ENCODE peak calls at places on chromosomes 7 and 10, in seven cellular contexts. M is A549; S is AG09309; R is CD8-positive, alpha-beta T cell; A is heart right ventricle; V is right lobe of liver; P is fibroblast of lung. H is an unnamed sample.

GRCh38 chr7:53101026-53101425 is 65.6 kb downstream of the POM121L12 start:
- DNase-seq in M (no peak), S (no peak), R (no peak), A (no peak), V (no peak), P (no peak), H (no peak)

GRCh38 chr7:19560111-19560883 is 148.5 kb downstream of the POLR1F start:
- DNase-seq in M (no peak), S (peak), R (no peak), A (no peak), V (no peak), P (peak), H (no peak)

GRCh38 chr10:106609867-106610266 is 554.6 kb downstream of the SORCS1 start:
- DNase-seq in M (no peak), S (no peak), R (no peak), A (no peak), V (no peak), P (no peak), H (no peak)

GRCh38 chr10:14661818-14662217 is 112.9 kb downstream of the FAM107B start:
- DNase-seq in M (no peak), S (no peak), R (no peak), A (no peak), V (no peak), P (no peak), H (no peak)

GRCh38 chr10:133438711-133439273 is 14.4 kb upstream of the SPRN start:
- DNase-seq in M (no peak), S (no peak), R (no peak), A (no peak), V (no peak), P (no peak), H (no peak)

GRCh38 chr7:101824440-101824839 is 7.0 kb downstream of the CUX1 start:
- DNase-seq in M (no peak), S (no peak), R (no peak), A (no peak), V (peak), P (no peak), H (no peak)

GRCh38 chr7:102122026-102122425 is 164.6 kb upstream of the SH2B2 start:
- DNase-seq in M (peak), S (no peak), R (no peak), A (no peak), V (no peak), P (peak), H (no peak)

GRCh38 chr10:78316451-78316931 is 282.8 kb downstream of the RPS24 start:
- DNase-seq in M (no peak), S (peak), R (no peak), A (peak), V (peak), P (peak), H (no peak)

GRCh38 chr7:158950914-158951635 is 94.7 kb downstream of the DYNC2I1 start:
- DNase-seq in M (no peak), S (no peak), R (no peak), A (no peak), V (no peak), P (no peak), H (no peak)

GRCh38 chr10:33252794-33253203 is 81.7 kb downstream of the NRP1 start:
- DNase-seq in M (peak), S (peak), R (no peak), A (no peak), V (no peak), P (peak), H (no peak)

GRCh38 chr7:74013539-74014272 is 14.3 kb upstream of the ELN start:
- DNase-seq in M (no peak), S (no peak), R (no peak), A (peak), V (no peak), P (no peak), H (no peak)

GRCh38 chr10:50396491-50397311 is 145.4 kb upstream of the ASAH2 start:
- DNase-seq in M (no peak), S (no peak), R (no peak), A (no peak), V (no peak), P (peak), H (no peak)

GRCh38 chr7:157762824-157763223 is 426.0 kb downstream of the DNAJB6 start:
- DNase-seq in M (no peak), S (no peak), R (no peak), A (no peak), V (no peak), P (no peak), H (no peak)

GRCh38 chr10:50382576-50383023 is 131.3 kb upstream of the ASAH2 start:
- DNase-seq in M (no peak), S (no peak), R (no peak), A (no peak), V (no peak), P (no peak), H (no peak)

GRCh38 chr7:116575853-116576252 is 51.0 kb downstream of the CAV1 start:
- DNase-seq in M (no peak), S (no peak), R (no peak), A (no peak), V (no peak), P (no peak), H (no peak)

GRCh38 chr10:100730739-100731602 is 14.4 kb upstream of the PAX2 start:
- DNase-seq in M (peak), S (no peak), R (peak), A (no peak), V (no peak), P (peak), H (no peak)

GRCh38 chr10:14385591-14386201 is 55.0 kb upstream of the FRMD4A start:
- DNase-seq in M (no peak), S (no peak), R (no peak), A (no peak), V (no peak), P (no peak), H (no peak)

GRCh38 chr10:123009105-123009805 is 449 bp downstream of the ACADSB start:
- DNase-seq in M (peak), S (no peak), R (peak), A (peak), V (peak), P (peak), H (peak)

GRCh38 chr7:101740981-101741725 is 76.3 kb upstream of the CUX1 start:
- DNase-seq in M (no peak), S (no peak), R (no peak), A (no peak), V (no peak), P (no peak), H (no peak)

GRCh38 chr10:12073526-12073925 is 4.8 kb downstream of the DHTKD1 start:
- DNase-seq in M (no peak), S (no peak), R (no peak), A (no peak), V (no peak), P (no peak), H (no peak)

GRCh38 chr7:101882595-101883564 is 65.5 kb downstream of the CUX1 start:
- DNase-seq in M (peak), S (peak), R (no peak), A (peak), V (peak), P (peak), H (peak)

GRCh38 chr10:75765705-75766104 is 334.3 kb downstream of the LRMDA start:
- DNase-seq in M (no peak), S (no peak), R (no peak), A (no peak), V (no peak), P (no peak), H (no peak)

GRCh38 chr7:22082553-22082885 is 136.8 kb upstream of the CDCA7L start:
- DNase-seq in M (no peak), S (no peak), R (no peak), A (no peak), V (no peak), P (no peak), H (no peak)

GRCh38 chr10:128060341-128060851 is 65.8 kb downstream of the MKI67 start:
- DNase-seq in M (no peak), S (no peak), R (no peak), A (no peak), V (no peak), P (no peak), H (no peak)

GRCh38 chr7:50926049-50926448 is 143.4 kb upstream of the GRB10 start:
- DNase-seq in M (no peak), S (no peak), R (no peak), A (no peak), V (no peak), P (no peak), H (no peak)

GRCh38 chr7:111049971-111050680 is 40.8 kb upstream of the LRRN3 start:
- DNase-seq in M (no peak), S (no peak), R (no peak), A (no peak), V (no peak), P (no peak), H (no peak)

GRCh38 chr10:14487511-14487909 is 156.8 kb upstream of the FRMD4A start:
- DNase-seq in M (no peak), S (no peak), R (no peak), A (no peak), V (no peak), P (peak), H (no peak)

GRCh38 chr10:108303149-108303548 is 1138.6 kb upstream of the SORCS1 start:
- DNase-seq in M (no peak), S (no peak), R (no peak), A (no peak), V (no peak), P (peak), H (no peak)

GRCh38 chr10:6612371-6612770 is 32.3 kb upstream of the PRKCQ start:
- DNase-seq in M (no peak), S (no peak), R (no peak), A (no peak), V (no peak), P (no peak), H (no peak)

GRCh38 chr10:66680886-66681285 is 244.9 kb upstream of the LRRTM3 start:
- DNase-seq in M (no peak), S (no peak), R (no peak), A (no peak), V (no peak), P (peak), H (no peak)

GRCh38 chr10:50369931-50370330 is 118.6 kb upstream of the ASAH2 start:
- DNase-seq in M (no peak), S (no peak), R (no peak), A (no peak), V (no peak), P (peak), H (no peak)

GRCh38 chr7:27101188-27101905 is 1.1 kb downstream of the HOXA2 start:
- DNase-seq in M (no peak), S (no peak), R (no peak), A (no peak), V (no peak), P (peak), H (no peak)

GRCh38 chr7:137342751-137343482 is 616 bp downstream of the PTN start:
- DNase-seq in M (no peak), S (no peak), R (no peak), A (no peak), V (no peak), P (peak), H (no peak)

GRCh38 chr7:103540986-103541385 is 95.0 kb upstream of the SLC26A5 start:
- DNase-seq in M (no peak), S (no peak), R (no peak), A (peak), V (peak), P (peak), H (no peak)

GRCh38 chr10:77301305-77301730 is 336.3 kb downstream of the KCNMA1 start:
- DNase-seq in M (peak), S (peak), R (no peak), A (no peak), V (no peak), P (peak), H (no peak)

GRCh38 chr10:89471110-89471814 is 56.9 kb downstream of the IFIT5 start:
- DNase-seq in M (no peak), S (no peak), R (no peak), A (no peak), V (no peak), P (no peak), H (no peak)

GRCh38 chr7:94654764-94655561 is 970 bp downstream of the SGCE start:
- DNase-seq in M (no peak), S (no peak), R (no peak), A (no peak), V (no peak), P (peak), H (no peak)

GRCh38 chr7:150556521-150557138 is 10.6 kb upstream of the GIMAP4 start:
- DNase-seq in M (no peak), S (no peak), R (no peak), A (no peak), V (no peak), P (no peak), H (no peak)

GRCh38 chr10:71255817-71256660 is 43.7 kb downstream of the UNC5B start:
- DNase-seq in M (no peak), S (no peak), R (no peak), A (peak), V (no peak), P (peak), H (no peak)

GRCh38 chr10:43390791-43391190 is 18.2 kb downstream of the HNRNPF start:
- DNase-seq in M (no peak), S (no peak), R (no peak), A (no peak), V (no peak), P (peak), H (no peak)
- TF ChIP-seq CTCF in M (peak), S (peak), R (peak), A (peak), V (peak), P (peak), H (peak)

GRCh38 chr10:132328738-132329137 is 3.3 kb upstream of the LRRC27 start:
- DNase-seq in M (no peak), S (no peak), R (no peak), A (peak), V (no peak), P (no peak), H (no peak)

GRCh38 chr10:132328130-132328529 is 3.9 kb upstream of the LRRC27 start:
- DNase-seq in M (no peak), S (no peak), R (no peak), A (no peak), V (no peak), P (no peak), H (no peak)

GRCh38 chr10:132330486-132330833 is 1.5 kb upstream of the LRRC27 start:
- DNase-seq in M (no peak), S (no peak), R (no peak), A (no peak), V (no peak), P (no peak), H (no peak)

GRCh38 chr10:132331259-132331955 is 586 bp upstream of the LRRC27 start:
- DNase-seq in M (peak), S (no peak), R (no peak), A (no peak), V (no peak), P (no peak), H (no peak)

GRCh38 chr10:132329565-132330485 is 2.2 kb upstream of the LRRC27 start:
- DNase-seq in M (peak), S (peak), R (peak), A (no peak), V (no peak), P (peak), H (no peak)
- H3K4me3 ChIP-seq in M (peak), S (peak), R (peak), A (peak), V (peak), P (peak), H (peak)

GRCh38 chr7:85001493-85002345 is 185.1 kb downstream of the SEMA3D start:
- DNase-seq in M (no peak), S (no peak), R (no peak), A (no peak), V (no peak), P (no peak), H (no peak)

GRCh38 chr7:85000973-85001372 is 185.9 kb downstream of the SEMA3D start:
- DNase-seq in M (no peak), S (no peak), R (no peak), A (no peak), V (no peak), P (no peak), H (no peak)

GRCh38 chr7:84999450-84999849 is 187.4 kb downstream of the SEMA3D start:
- DNase-seq in M (no peak), S (no peak), R (no peak), A (no peak), V (no peak), P (no peak), H (no peak)

GRCh38 chr7:84997626-84998025 is 189.2 kb downstream of the SEMA3D start:
- DNase-seq in M (no peak), S (no peak), R (no peak), A (no peak), V (no peak), P (no peak), H (no peak)

GRCh38 chr7:84998665-84999064 is 188.2 kb downstream of the SEMA3D start:
- DNase-seq in M (no peak), S (no peak), R (no peak), A (no peak), V (no peak), P (no peak), H (no peak)
- TF ChIP-seq CTCF in M (no peak), S (no peak), R (no peak), A (no peak), V (no peak), P (no peak), H (no peak)

GRCh38 chr7:774161-775109 is 47.4 kb upstream of the PRKAR1B start:
- DNase-seq in M (peak), S (no peak), R (peak), A (peak), V (no peak), P (peak), H (peak)

GRCh38 chr7:772005-772294 is 44.9 kb upstream of the PRKAR1B start:
- DNase-seq in M (no peak), S (no peak), R (no peak), A (no peak), V (no peak), P (no peak), H (no peak)

GRCh38 chr7:772392-772791 is 45.3 kb upstream of the PRKAR1B start:
- DNase-seq in M (no peak), S (no peak), R (no peak), A (no peak), V (no peak), P (no peak), H (no peak)

GRCh38 chr7:772861-773621 is 46.0 kb upstream of the PRKAR1B start:
- DNase-seq in M (no peak), S (no peak), R (no peak), A (no peak), V (no peak), P (no peak), H (no peak)

GRCh38 chr7:773622-773915 is 46.5 kb upstream of the PRKAR1B start:
- DNase-seq in M (no peak), S (no peak), R (no peak), A (no peak), V (no peak), P (no peak), H (no peak)
- H3K4me3 ChIP-seq in M (no peak), S (no peak), R (no peak), A (no peak), V (no peak), P (no peak), H (no peak)

GRCh38 chr7:113768256-113768847 is 150.5 kb downstream of the PPP1R3A start:
- DNase-seq in M (no peak), S (no peak), R (no peak), A (no peak), V (no peak), P (peak), H (no peak)

GRCh38 chr7:113775401-113775800 is 143.4 kb downstream of the PPP1R3A start:
- DNase-seq in M (no peak), S (no peak), R (no peak), A (no peak), V (no peak), P (peak), H (no peak)

GRCh38 chr7:113770146-113770738 is 148.6 kb downstream of the PPP1R3A start:
- DNase-seq in M (no peak), S (no peak), R (no peak), A (no peak), V (no peak), P (no peak), H (no peak)

GRCh38 chr7:113775804-113776203 is 143.0 kb downstream of the PPP1R3A start:
- DNase-seq in M (no peak), S (no peak), R (no peak), A (no peak), V (no peak), P (no peak), H (no peak)

DNA sequence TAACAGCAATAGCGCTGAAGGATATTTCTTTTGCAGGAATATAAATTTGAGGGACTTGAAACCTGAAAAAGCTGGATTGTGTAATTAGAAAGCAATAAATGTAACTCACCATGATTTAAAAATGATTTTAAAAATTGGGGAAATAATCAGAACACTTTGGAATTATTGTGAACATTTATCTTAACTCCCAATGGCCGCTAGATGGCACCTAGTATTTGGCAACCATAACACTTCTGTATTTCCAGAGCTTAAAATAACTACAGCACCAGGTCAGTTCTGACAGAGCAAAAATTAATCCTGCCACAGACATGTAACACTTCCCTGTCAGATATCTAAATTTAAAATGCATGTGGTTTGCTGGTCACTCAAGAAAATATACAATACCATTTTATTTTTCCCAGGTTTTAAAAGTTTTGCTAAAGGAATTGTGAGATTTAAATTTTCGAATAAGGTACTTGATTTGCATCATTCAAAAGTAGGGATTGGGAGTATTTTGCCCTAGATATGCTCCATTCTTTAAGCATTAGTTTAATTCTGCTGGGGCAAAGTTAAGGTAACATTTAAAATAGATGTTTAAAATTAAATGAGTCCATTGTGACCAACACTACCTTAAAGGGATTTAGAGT is 144.5 kb downstream of the PPP1R3A start:
- DNase-seq in M (peak), S (peak), R (no peak), A (no peak), V (no peak), P (peak), H (no peak)
- TF ChIP-seq CTCF in M (peak), S (peak), R (no peak), A (peak), V (peak), P (peak), H (peak)

DNA sequence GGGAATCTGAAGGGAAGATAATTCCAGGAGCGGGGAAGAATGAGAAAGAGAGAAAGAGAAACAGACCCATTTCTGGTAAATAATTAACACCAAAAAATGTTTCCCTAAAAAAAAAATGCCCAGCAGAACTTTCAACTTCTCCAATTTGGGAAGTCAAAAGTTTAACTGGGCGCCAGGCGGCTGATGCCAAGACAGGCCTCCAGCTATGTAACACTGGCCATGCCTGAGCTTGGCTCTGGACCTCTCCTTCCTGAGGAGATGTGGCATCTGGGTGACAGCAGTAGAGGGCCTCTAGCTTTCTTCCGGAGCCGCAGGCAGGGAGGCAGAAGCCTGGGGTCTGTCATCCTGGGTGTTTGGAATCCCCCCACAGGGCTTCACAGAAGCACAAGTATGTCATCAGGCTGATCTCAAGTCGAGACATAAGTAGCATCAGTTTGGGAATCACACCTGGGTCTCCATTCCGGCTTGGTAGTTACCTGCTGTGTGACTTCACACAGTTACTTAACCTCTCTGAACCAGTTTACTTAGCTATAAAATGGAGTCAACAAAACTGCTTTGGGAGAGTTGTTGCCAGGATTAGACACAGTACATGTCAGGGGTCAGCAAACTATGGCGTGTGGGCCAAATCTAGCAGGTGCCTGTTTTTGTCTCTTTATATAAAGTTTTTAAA is 50.5 kb upstream of the TCF7L2 start:
- DNase-seq in M (no peak), S (no peak), R (no peak), A (no peak), V (peak), P (no peak), H (no peak)
- H3K4me3 ChIP-seq in M (peak), S (no peak), R (no peak), A (no peak), V (peak), P (no peak), H (no peak)